ENCODE peak calls at places on chromosomes 6 and 20, in four cellular contexts. A, P, I and R are unnamed samples.

GRCh38 chr6:97712751-97713150 is 429.7 kb upstream of the MMS22L start:
- DNase-seq in A (no peak), P (no peak), I (no peak), R (no peak)

GRCh38 chr6:3340358-3340798 is 81.6 kb downstream of the PSMG4 start:
- DNase-seq in A (no peak), P (no peak), I (no peak), R (no peak)

GRCh38 chr6:33419580-33420492 is at the start of gene SYNGAP1:
- DNase-seq in A (no peak), P (peak; percentile 52), I (peak; percentile 35), R (no peak)

GRCh38 chr6:136347847-136348246 is 58.2 kb upstream of the BCLAF1 start:
- DNase-seq in A (no peak), P (no peak), I (no peak), R (no peak)

GRCh38 chr6:42197574-42198362 is 3.0 kb upstream of the GUCA1B start:
- DNase-seq in A (no peak), P (peak; percentile 8), I (peak; percentile 36), R (no peak)

GRCh38 chr20:59955131-59955796 is 3.0 kb upstream of the CDH26 start:
- DNase-seq in A (no peak), P (no peak), I (no peak), R (no peak)

GRCh38 chr20:37236462-37236861 is 25.2 kb downstream of the GHRH start:
- DNase-seq in A (no peak), P (no peak), I (no peak), R (no peak)

GRCh38 chr20:6045566-6045965 is 8.3 kb downstream of the LRRN4 start:
- DNase-seq in A (no peak), P (no peak), I (peak; percentile 11), R (no peak)

GRCh38 chr6:158475344-158476302 is 84.3 kb upstream of the TMEM181 start:
- DNase-seq in A (no peak), P (no peak), I (peak; percentile 38), R (no peak)

GRCh38 chr6:14730654-14731053 is 515.2 kb upstream of the JARID2 start:
- DNase-seq in A (no peak), P (no peak), I (no peak), R (no peak)

GRCh38 chr6:80210618-80211017 is 104.1 kb downstream of the BCKDHB start:
- DNase-seq in A (no peak), P (no peak), I (no peak), R (no peak)

GRCh38 chr6:16729183-16729696 is 32.0 kb downstream of the ATXN1 start:
- DNase-seq in A (no peak), P (no peak), I (peak; percentile 53), R (no peak)

GRCh38 chr20:56362833-56363413 is 4.1 kb downstream of the FAM210B start:
- DNase-seq in A (no peak), P (no peak), I (no peak), R (no peak)

GRCh38 chr20:54633903-54634302 is 158.5 kb downstream of the DOK5 start:
- DNase-seq in A (no peak), P (no peak), I (no peak), R (no peak)

GRCh38 chr20:56518126-56518525 is 6.4 kb upstream of the FAM209A start:
- DNase-seq in A (no peak), P (no peak), I (no peak), R (no peak)

GRCh38 chr6:17045581-17046322 is 56.1 kb upstream of the STMND1 start:
- DNase-seq in A (no peak), P (no peak), I (peak; percentile 31), R (no peak)

GRCh38 chr20:51966296-51966971 is 164.1 kb upstream of the SALL4 start:
- DNase-seq in A (no peak), P (no peak), I (peak; percentile 76), R (no peak)

GRCh38 chr6:136544326-136544725 is 5.9 kb downstream of the MAP7 start:
- DNase-seq in A (no peak), P (no peak), I (no peak), R (no peak)

GRCh38 chr6:169589293-169589692 is 112.5 kb downstream of the WDR27 start:
- DNase-seq in A (no peak), P (no peak), I (no peak), R (no peak)

GRCh38 chr20:4025679-4026078 is 10.3 kb upstream of the RNF24 start:
- DNase-seq in A (no peak), P (no peak), I (no peak), R (no peak)

GRCh38 chr20:6919792-6920468 is 152.4 kb downstream of the BMP2 start:
- DNase-seq in A (no peak), P (no peak), I (no peak), R (no peak)

GRCh38 chr6:87722831-87723726 is 21.0 kb upstream of the AKIRIN2 start:
- DNase-seq in A (peak; percentile 83), P (no peak), I (peak; percentile 84), R (no peak)

GRCh38 chr6:133769463-133769862 is 119.5 kb upstream of the TCF21 start:
- DNase-seq in A (no peak), P (no peak), I (peak; percentile 50), R (no peak)

GRCh38 chr6:7561153-7561964 is 19.9 kb downstream of the DSP start:
- DNase-seq in A (no peak), P (no peak), I (no peak), R (no peak)

GRCh38 chr6:7124114-7124513 is 16.4 kb downstream of the RREB1 start:
- DNase-seq in A (no peak), P (no peak), I (no peak), R (no peak)

GRCh38 chr20:63094767-63095499 is 88.2 kb upstream of the BHLHE23 start:
- DNase-seq in A (peak; percentile 51), P (no peak), I (no peak), R (peak; percentile 60)

GRCh38 chr6:106186172-106186571 is 100.0 kb downstream of the PRDM1 start:
- DNase-seq in A (no peak), P (no peak), I (no peak), R (no peak)

GRCh38 chr6:45631396-45631795 is 253.7 kb upstream of the SUPT3H start:
- DNase-seq in A (no peak), P (no peak), I (no peak), R (no peak)

GRCh38 chr6:100300221-100300736 is 164.4 kb downstream of the SIM1 start:
- DNase-seq in A (no peak), P (no peak), I (peak; percentile 94), R (no peak)

GRCh38 chr20:62736026-62736406 is 27.4 kb downstream of the NTSR1 start:
- DNase-seq in A (peak; percentile 28), P (no peak), I (no peak), R (no peak)

GRCh38 chr6:72464791-72465691 is 156.8 kb upstream of the KCNQ5 start:
- DNase-seq in A (no peak), P (no peak), I (peak; percentile 52), R (no peak)

GRCh38 chr20:54132612-54133433 is 41.0 kb downstream of the CYP24A1 start:
- DNase-seq in A (no peak), P (no peak), I (peak; percentile 96), R (no peak)

GRCh38 chr6:125314019-125314581 is 12.3 kb upstream of the HDDC2 start:
- DNase-seq in A (no peak), P (peak; percentile 27), I (peak; percentile 67), R (no peak)

GRCh38 chr20:44435630-44436335 is 39.9 kb upstream of the TTPAL start:
- DNase-seq in A (no peak), P (no peak), I (no peak), R (no peak)

GRCh38 chr20:43538855-43539700 is 19.7 kb upstream of the SGK2 start:
- DNase-seq in A (no peak), P (no peak), I (no peak), R (no peak)

GRCh38 chr6:129031051-129031599 is 148.2 kb downstream of the LAMA2 start:
- DNase-seq in A (no peak), P (no peak), I (peak; percentile 40), R (no peak)

GRCh38 chr6:135182120-135182992 is 1.2 kb downstream of the MYB start:
- DNase-seq in A (peak; percentile 90), P (peak; percentile 15), I (no peak), R (no peak)

DNA sequence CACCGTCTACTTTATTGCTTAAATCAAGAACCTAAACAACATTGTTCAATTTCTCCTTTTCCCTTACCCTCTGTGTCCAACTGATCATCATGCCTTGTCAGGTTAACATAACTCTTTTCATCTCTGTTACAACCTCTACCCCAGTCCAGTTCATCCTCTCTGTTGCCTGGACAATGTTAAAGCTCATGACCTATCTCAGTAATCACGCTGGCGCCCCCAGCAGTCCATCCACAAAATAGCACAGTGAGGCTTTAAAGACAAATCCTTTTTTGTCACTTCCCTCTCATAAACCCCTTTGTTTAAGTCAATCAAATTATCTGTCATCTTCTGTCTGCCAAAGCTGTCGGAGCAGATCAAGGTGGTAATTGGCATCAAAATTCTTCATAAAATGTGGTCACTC is 140.1 kb downstream of the QKI start:
- DNase-seq in A (peak; percentile 71), P (peak; percentile 57), I (peak; percentile 56), R (no peak)
- TF ChIP-seq CTCF in A (peak; percentile 36), P (peak; percentile 40), I (peak; percentile 82), R (peak; percentile 72)

GRCh38 chr20:50456452-50457324 is 53.5 kb upstream of the PTPN1 start:
- DNase-seq in A (no peak), P (no peak), I (no peak), R (no peak)
- TF ChIP-seq CTCF in A (no peak), P (no peak), I (peak; percentile 44), R (no peak)

GRCh38 chr6:139135578-139136545 is 982 bp downstream of the HECA start:
- DNase-seq in A (peak; percentile 97), P (peak; percentile 62), I (no peak), R (peak; percentile 69)
- TF ChIP-seq CTCF in A (peak; percentile 17), P (no peak), I (no peak), R (no peak)

GRCh38 chr6:24054388-24054787 is 71.6 kb upstream of the NRSN1 start:
- DNase-seq in A (no peak), P (no peak), I (no peak), R (no peak)
- TF ChIP-seq CTCF in A (no peak), P (no peak), I (no peak), R (no peak)

GRCh38 chr6:37169458-37170272 is at the start of gene PIM1:
- DNase-seq in A (peak; percentile 100), P (peak; percentile 100), I (peak; percentile 97), R (peak; percentile 97)
- TF ChIP-seq CTCF in A (no peak), P (no peak), I (no peak), R (no peak)

GRCh38 chr6:137853569-137854213 is 13.4 kb upstream of the TNFAIP3 start:
- DNase-seq in A (no peak), P (no peak), I (no peak), R (no peak)

GRCh38 chr6:137850816-137851602 is 16.1 kb upstream of the TNFAIP3 start:
- DNase-seq in A (no peak), P (no peak), I (no peak), R (no peak)

GRCh38 chr6:137852811-137853210 is 14.2 kb upstream of the TNFAIP3 start:
- DNase-seq in A (no peak), P (no peak), I (no peak), R (no peak)

GRCh38 chr6:137851669-137852068 is 15.4 kb upstream of the TNFAIP3 start:
- DNase-seq in A (no peak), P (no peak), I (no peak), R (no peak)

GRCh38 chr6:137852346-137852745 is 14.7 kb upstream of the TNFAIP3 start:
- DNase-seq in A (no peak), P (no peak), I (no peak), R (no peak)
- TF ChIP-seq CTCF in A (no peak), P (no peak), I (no peak), R (no peak)

GRCh38 chr6:13428528-13429405 is 58.6 kb downstream of the GFOD1 start:
- DNase-seq in A (no peak), P (no peak), I (no peak), R (no peak)
- TF ChIP-seq CTCF in A (no peak), P (no peak), I (no peak), R (peak; percentile 0)